ENCODE peak calls at places on chromosomes 11 and 22, in nine cellular contexts. I, F, D, N, Y, L, K, R and V are unnamed samples.

GRCh38 chr11:47672283-47672730 is 29.9 kb upstream of the MTCH2 start:
- DNase-seq in D (no peak), I (no peak), K (no peak), R (no peak), F (peak), N (no peak), Y (no peak), L (no peak), V (no peak)

GRCh38 chr11:1597981-1598380 is at the start of gene KRTAP5-2:
- DNase-seq in R (no peak), F (no peak), N (no peak), D (no peak), I (no peak), K (no peak), Y (no peak), L (peak), V (no peak)

GRCh38 chr22:36701941-36702640 is 1.5 kb downstream of the CACNG2 start:
- DNase-seq in I (no peak), Y (no peak), L (no peak), D (no peak), N (no peak), F (no peak), K (no peak), R (no peak), V (no peak)

GRCh38 chr11:92295175-92296137 is 70.8 kb downstream of the FAT3 start:
- DNase-seq in K (no peak), Y (no peak), N (no peak), L (no peak), F (peak), D (no peak), I (no peak), R (no peak), V (no peak)

GRCh38 chr11:7462706-7463105 is 22.6 kb upstream of the OLFML1 start:
- DNase-seq in F (no peak), L (no peak), K (no peak), N (no peak), R (no peak), D (no peak), Y (no peak), I (no peak), V (no peak)

GRCh38 chr11:10575346-10575745 is 6.9 kb upstream of the LYVE1 start:
- DNase-seq in D (no peak), N (no peak), Y (no peak), L (no peak), R (no peak), K (no peak), I (no peak), F (no peak), V (no peak)

GRCh38 chr22:46593211-46593676 is 26.9 kb upstream of the GRAMD4 start:
- DNase-seq in I (no peak), N (no peak), L (peak), R (no peak), Y (peak), F (no peak), D (no peak), K (no peak), V (peak)

GRCh38 chr11:116519499-116519898 is 253.3 kb downstream of the BUD13 start:
- DNase-seq in N (no peak), L (no peak), K (no peak), D (no peak), R (no peak), I (no peak), Y (no peak), F (no peak), V (no peak)

GRCh38 chr22:17997456-17997855 is 26.9 kb downstream of the MICAL3 start:
- DNase-seq in F (no peak), K (no peak), R (no peak), I (no peak), N (no peak), L (no peak), Y (no peak), D (no peak), V (no peak)

GRCh38 chr22:49693848-49694247 is 133.8 kb downstream of the BRD1 start:
- DNase-seq in Y (no peak), K (no peak), F (no peak), I (no peak), D (no peak), R (no peak), L (no peak), N (no peak), V (no peak)

GRCh38 chr22:30430933-30431332 is 5.4 kb downstream of the MTFP1 start:
- DNase-seq in Y (no peak), I (no peak), F (no peak), R (no peak), N (no peak), D (no peak), K (no peak), L (no peak), V (no peak)
- TF ChIP-seq CTCF in Y (no peak), I (no peak), F (no peak), R (peak), N (no peak), D (no peak), K (no peak), L (no peak), V (no peak)

GRCh38 chr11:11987503-11988022 is 20.9 kb downstream of the DKK3 start:
- DNase-seq in N (no peak), I (no peak), F (peak), Y (no peak), D (no peak), L (no peak), K (peak), R (no peak), V (no peak)
- H3K27ac ChIP-seq in N (no peak), I (no peak), F (peak), Y (no peak), D (peak), L (no peak), K (peak), R (no peak), V (no peak)

DNA sequence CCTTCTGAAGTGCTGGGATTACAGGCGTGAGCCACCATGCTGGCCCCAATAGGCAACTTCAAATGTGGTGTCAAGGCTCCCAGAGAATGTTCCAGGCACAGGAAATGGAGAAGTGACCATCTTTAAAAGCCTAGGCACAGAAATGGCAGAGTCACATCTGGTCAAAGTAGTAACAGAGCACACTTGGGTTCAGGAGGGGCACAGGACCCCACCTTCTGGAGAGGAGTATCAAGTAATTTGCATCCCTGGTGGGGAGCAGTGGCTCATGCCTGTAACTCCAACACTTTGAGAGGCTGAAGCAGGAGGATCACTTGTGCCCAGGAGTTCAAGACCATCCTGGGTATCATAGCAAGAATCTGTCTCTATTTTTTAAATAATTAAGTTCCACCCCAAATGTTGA is 29.2 kb downstream of the SERHL2 start:
- DNase-seq in R (no peak), I (no peak), K (no peak), L (no peak), N (no peak), D (no peak), Y (no peak), F (no peak), V (no peak)
- TF ChIP-seq POLR2A in R (no peak), I (no peak), K (no peak), L (no peak), N (no peak), D (no peak), Y (no peak), F (no peak), V (no peak)

DNA sequence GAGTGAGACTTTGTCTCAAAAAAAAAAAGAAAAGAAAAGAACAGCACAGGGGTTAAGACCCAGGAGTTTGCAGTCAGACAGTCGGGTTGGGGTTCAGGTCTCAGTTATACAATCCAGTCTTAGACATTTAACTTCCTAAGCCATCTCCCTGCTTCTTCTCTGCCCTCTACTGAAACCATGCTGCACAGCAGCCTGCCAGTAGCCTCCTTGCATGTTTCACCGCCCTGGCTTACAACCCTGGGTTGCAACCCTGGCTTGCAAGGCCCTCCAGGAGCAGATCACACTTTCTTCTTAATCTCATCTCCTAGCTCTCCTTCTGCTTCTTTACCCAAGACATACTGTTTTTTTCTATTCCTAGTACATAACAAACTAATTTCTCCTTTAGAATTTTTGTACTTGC is 5.9 kb upstream of the B3GAT3 start:
- DNase-seq in Y (no peak), I (no peak), D (peak), L (no peak), K (no peak), N (no peak), F (no peak), R (no peak), V (no peak)
- TF ChIP-seq CTCF in Y (no peak), I (no peak), D (no peak), L (no peak), K (peak), N (no peak), F (no peak), R (no peak), V (no peak)

GRCh38 chr11:73188301-73188700 is 29.8 kb upstream of the P2RY2 start:
- DNase-seq in L (no peak), K (no peak), D (peak), I (no peak), F (no peak), Y (no peak), R (no peak), N (no peak), V (no peak)
- H3K27ac ChIP-seq in L (peak), K (no peak), D (peak), I (no peak), F (no peak), Y (no peak), R (no peak), N (no peak), V (no peak)

GRCh38 chr11:111414936-111415335 is 35.9 kb upstream of the POU2AF1 start:
- DNase-seq in R (no peak), N (no peak), Y (no peak), D (no peak), F (no peak), K (no peak), L (no peak), I (no peak), V (no peak)

GRCh38 chr11:111417011-111417765 is 38.1 kb upstream of the POU2AF1 start:
- DNase-seq in N (peak), I (no peak), L (peak), F (peak), K (no peak), R (no peak), Y (no peak), D (no peak), V (no peak)

GRCh38 chr11:111417766-111418435 is 38.8 kb upstream of the POU2AF1 start:
- DNase-seq in D (no peak), N (peak), R (no peak), K (peak), Y (peak), F (peak), I (peak), L (peak), V (peak)

GRCh38 chr11:111414267-111414931 is 35.3 kb upstream of the POU2AF1 start:
- DNase-seq in I (no peak), F (no peak), Y (no peak), N (no peak), K (no peak), R (no peak), D (no peak), L (no peak), V (no peak)

DNA sequence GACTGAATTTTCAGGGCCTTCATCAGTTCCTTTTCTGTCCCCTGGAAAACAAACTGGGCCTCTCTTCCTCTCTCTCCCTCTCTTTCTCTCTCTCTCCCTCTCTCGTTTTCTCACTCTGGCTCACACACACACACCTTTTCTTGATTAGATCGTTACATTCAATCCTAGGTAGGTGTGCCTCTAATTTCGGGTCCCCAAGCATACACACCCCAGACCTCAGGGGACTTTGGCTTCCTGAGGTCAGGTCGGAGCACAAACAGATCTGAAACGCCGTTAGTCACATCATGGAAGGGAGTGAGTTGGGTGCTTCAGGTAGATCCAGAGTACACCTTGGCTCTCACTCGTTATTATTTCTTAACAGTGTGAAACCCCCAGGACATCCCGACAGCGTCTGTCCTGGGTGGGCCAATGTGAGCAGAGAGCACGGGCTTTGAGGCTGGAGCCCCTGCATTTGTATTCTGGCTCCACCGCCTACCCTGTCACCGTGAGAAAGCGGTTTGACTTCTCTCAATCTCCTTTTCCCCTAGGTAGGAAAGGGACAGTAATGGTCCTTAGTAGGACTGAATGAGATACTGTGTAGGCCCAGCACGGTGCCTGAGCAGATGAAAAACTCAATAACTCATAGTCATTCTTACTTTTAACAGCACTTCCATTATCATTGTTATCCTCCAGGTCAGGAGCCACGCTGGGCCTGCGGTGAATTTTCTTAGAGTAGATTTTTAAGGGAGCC is 37.3 kb upstream of the POU2AF1 start:
- DNase-seq in N (no peak), I (no peak), Y (no peak), R (no peak), D (no peak), K (no peak), F (no peak), L (no peak), V (no peak)
- TF ChIP-seq POLR2A in N (no peak), I (no peak), Y (no peak), R (no peak), D (no peak), K (no peak), F (no peak), L (no peak), V (no peak)

GRCh38 chr11:37657645-37658044 is 1059.6 kb upstream of the RAG2 start:
- DNase-seq in N (no peak), F (peak), R (no peak), Y (no peak), L (no peak), I (no peak), K (peak), D (no peak), V (no peak)
- TF ChIP-seq CTCF in N (no peak), F (peak), R (peak), Y (no peak), L (no peak), I (no peak), K (peak), D (no peak), V (peak)

GRCh38 chr11:61771195-61771894 is 18.9 kb downstream of the MYRF start:
- DNase-seq in Y (no peak), I (no peak), K (no peak), N (no peak), L (no peak), D (no peak), F (no peak), R (no peak), V (no peak)

GRCh38 chr11:61769946-61770683 is 17.7 kb downstream of the MYRF start:
- DNase-seq in D (no peak), Y (no peak), R (no peak), L (no peak), F (no peak), K (no peak), N (no peak), I (no peak), V (no peak)

GRCh38 chr11:61773356-61773755 is 19.0 kb downstream of the TMEM258 start:
- DNase-seq in D (no peak), N (no peak), L (no peak), F (no peak), K (no peak), I (no peak), Y (no peak), R (no peak), V (no peak)

GRCh38 chr11:61773826-61774225 is 18.6 kb downstream of the TMEM258 start:
- DNase-seq in I (no peak), Y (no peak), L (no peak), F (no peak), N (no peak), K (no peak), D (no peak), R (no peak), V (no peak)

GRCh38 chr11:61771995-61772455 is 19.6 kb downstream of the MYRF start:
- DNase-seq in I (no peak), K (no peak), D (no peak), N (no peak), L (no peak), R (no peak), F (no peak), Y (no peak), V (no peak)
- H3K27ac ChIP-seq in I (peak), K (no peak), D (no peak), N (no peak), L (no peak), R (no peak), F (no peak), Y (no peak), V (no peak)

GRCh38 chr11:61735391-61735790 is 17.0 kb upstream of the MYRF start:
- DNase-seq in N (no peak), F (no peak), L (no peak), R (no peak), K (no peak), D (no peak), I (no peak), Y (no peak), V (no peak)
- TF ChIP-seq POLR2A in N (no peak), F (no peak), L (no peak), R (no peak), K (no peak), D (no peak), I (no peak), Y (no peak), V (no peak)

DNA sequence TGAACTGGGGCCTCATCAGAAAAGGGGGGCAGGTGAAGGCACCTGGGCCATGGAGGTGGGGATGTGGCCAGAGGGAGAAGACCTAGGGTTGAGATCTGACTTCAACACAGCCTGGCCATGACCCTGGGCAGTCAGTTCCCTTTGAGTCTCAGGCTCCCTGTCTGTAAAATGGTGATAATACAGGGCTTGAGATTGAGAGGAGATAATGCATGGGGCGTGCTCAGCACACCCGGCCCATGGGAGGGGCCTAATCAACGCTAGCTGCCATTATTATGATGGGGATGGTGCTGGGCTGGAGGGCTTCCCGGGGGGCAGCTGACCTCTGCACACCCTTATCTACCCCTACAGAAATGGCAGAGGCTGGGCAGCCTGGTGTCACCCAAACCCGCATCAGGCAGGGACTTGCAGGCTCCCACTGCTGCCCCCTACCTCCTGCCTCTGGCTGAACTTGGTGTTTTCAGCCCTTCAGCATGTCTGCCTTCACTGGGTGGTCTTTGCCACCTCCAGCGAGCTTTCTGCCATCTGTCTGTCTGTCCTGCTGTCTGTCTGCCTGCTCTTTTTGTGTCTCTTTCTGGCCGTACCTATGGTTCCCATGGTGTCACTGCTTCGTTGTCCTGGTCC is 84.5 kb downstream of the CACNA1I start:
- DNase-seq in N (no peak), L (no peak), R (no peak), K (no peak), I (no peak), Y (no peak), F (no peak), D (no peak), V (no peak)
- TF ChIP-seq CTCF in N (no peak), L (no peak), R (peak), K (peak), I (no peak), Y (no peak), F (no peak), D (no peak), V (no peak)